ENCODE peak calls at places on chromosome 7, in six cellular contexts. Y is endodermal cell, N is tibial nerve, S is OCI-LY7, T is tibial artery, R is keratinocyte. L is an unnamed sample. For H3K4me1, the result is how much of the 10 kb centered on the place peaks cover.

GRCh38 chr7:17434841-17435692 is 136.6 kb downstream of the AHR start:
- DNase-seq in N (no peak), S (no peak), R (no peak), Y (no peak), T (no peak), L (no peak)

GRCh38 chr7:55575733-55576132 is 3.4 kb upstream of the VOPP1 start:
- DNase-seq in N (no peak), S (no peak), Y (no peak), T (no peak), R (no peak), L (no peak)

GRCh38 chr7:116315803-116316202 is 105.5 kb downstream of the TES start:
- DNase-seq in N (no peak), Y (no peak), R (no peak), T (no peak), S (no peak), L (no peak)

GRCh38 chr7:114082934-114083647 is 164.3 kb upstream of the PPP1R3A start:
- DNase-seq in R (no peak), Y (peak), N (peak), T (peak), S (no peak), L (no peak)

GRCh38 chr7:99499356-99499712 is 747 bp downstream of the ZNF394 start:
- DNase-seq in S (peak), Y (no peak), R (no peak), T (no peak), N (no peak), L (no peak)

GRCh38 chr7:18167815-18168214 is 140.2 kb upstream of the PRPS1L1 start:
- DNase-seq in N (no peak), T (no peak), S (no peak), R (no peak), Y (no peak), L (no peak)

GRCh38 chr7:99001482-99002145 is 123.3 kb downstream of the TRRAP start:
- DNase-seq in Y (no peak), T (no peak), N (no peak), S (no peak), R (no peak), L (no peak)

GRCh38 chr7:96169439-96169838 is 152.5 kb downstream of the SLC25A13 start:
- DNase-seq in T (no peak), S (no peak), Y (no peak), N (no peak), R (no peak), L (no peak)

GRCh38 chr7:120856621-120857352 is 1.2 kb downstream of the TSPAN12 start:
- DNase-seq in S (no peak), N (no peak), Y (peak), R (no peak), T (peak), L (peak)

GRCh38 chr7:10476642-10477041 is 497.0 kb upstream of the PHF14 start:
- DNase-seq in N (no peak), Y (no peak), T (no peak), R (no peak), S (no peak), L (no peak)

GRCh38 chr7:75054744-75055527 is 18.7 kb downstream of the RCC1L start:
- DNase-seq in N (no peak), R (no peak), T (peak), Y (no peak), S (no peak), L (no peak)

GRCh38 chr7:142754681-142755575 is 5.7 kb downstream of the PRSS1 start:
- DNase-seq in S (no peak), N (no peak), Y (no peak), T (no peak), R (no peak), L (no peak)

GRCh38 chr7:66050990-66051424 is 24.6 kb upstream of the ASL start:
- DNase-seq in R (peak), T (no peak), Y (no peak), S (no peak), N (no peak), L (peak)

GRCh38 chr7:107932851-107933250 is 41.9 kb downstream of the DLD start:
- DNase-seq in S (no peak), N (no peak), R (no peak), Y (peak), T (no peak), L (no peak)
- H3K4me1 ChIP-seq in S (under half), N (under half), R (under half), Y (under half), T (under half), L (under half)

DNA sequence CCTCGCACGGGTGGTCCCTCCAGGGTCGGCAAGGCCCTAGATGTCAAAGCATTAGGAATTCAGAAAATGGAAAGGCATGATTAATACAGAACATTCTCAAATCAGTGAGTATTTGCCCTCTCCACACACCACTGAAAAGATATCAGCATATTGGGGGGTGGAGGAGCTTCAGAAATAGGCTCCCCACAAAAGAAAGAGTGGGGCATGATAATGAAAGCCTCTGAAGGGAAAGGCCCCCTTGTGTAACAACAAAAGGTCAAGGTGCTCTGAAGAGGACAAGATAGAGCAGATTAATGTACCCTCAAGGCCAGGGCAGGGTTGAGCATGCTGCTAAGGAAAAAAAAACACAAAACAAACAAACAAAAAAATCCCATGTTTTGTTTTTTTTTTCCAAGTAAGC is 27.2 kb upstream of the DGKI start:
- DNase-seq in T (no peak), Y (no peak), N (no peak), S (no peak), R (no peak), L (no peak)
- H3K4me1 ChIP-seq in T (half or more), Y (under half), N (under half), S (under half), R (under half), L (under half)

GRCh38 chr7:156545989-156546388 is 94.6 kb upstream of the RNF32 start:
- DNase-seq in S (no peak), Y (no peak), R (no peak), T (no peak), N (no peak), L (no peak)
- H3K4me1 ChIP-seq in S (under half), Y (under half), R (under half), T (under half), N (under half), L (under half)

GRCh38 chr7:80790877-80791276 is 128.0 kb downstream of the SEMA3C start:
- DNase-seq in S (no peak), R (no peak), N (no peak), Y (no peak), T (no peak), L (peak)
- H3K4me1 ChIP-seq in S (under half), R (under half), N (under half), Y (under half), T (under half), L (under half)

GRCh38 chr7:136057509-136057908 is 80.3 kb upstream of the MTPN start:
- DNase-seq in N (no peak), Y (no peak), S (no peak), T (no peak), R (no peak), L (no peak)

GRCh38 chr7:136061433-136061832 is 84.3 kb upstream of the MTPN start:
- DNase-seq in T (no peak), Y (no peak), N (no peak), R (no peak), S (no peak), L (no peak)

GRCh38 chr7:136056827-136057226 is 79.7 kb upstream of the MTPN start:
- DNase-seq in T (no peak), R (no peak), Y (no peak), N (no peak), S (peak), L (no peak)

GRCh38 chr7:136055266-136055665 is 78.1 kb upstream of the MTPN start:
- DNase-seq in T (no peak), Y (no peak), N (no peak), S (no peak), R (no peak), L (no peak)

GRCh38 chr7:136058561-136058960 is 81.4 kb upstream of the MTPN start:
- DNase-seq in R (no peak), T (no peak), S (no peak), Y (no peak), N (no peak), L (no peak)
- H3K4me1 ChIP-seq in R (under half), T (under half), S (under half), Y (under half), N (under half), L (under half)

DNA sequence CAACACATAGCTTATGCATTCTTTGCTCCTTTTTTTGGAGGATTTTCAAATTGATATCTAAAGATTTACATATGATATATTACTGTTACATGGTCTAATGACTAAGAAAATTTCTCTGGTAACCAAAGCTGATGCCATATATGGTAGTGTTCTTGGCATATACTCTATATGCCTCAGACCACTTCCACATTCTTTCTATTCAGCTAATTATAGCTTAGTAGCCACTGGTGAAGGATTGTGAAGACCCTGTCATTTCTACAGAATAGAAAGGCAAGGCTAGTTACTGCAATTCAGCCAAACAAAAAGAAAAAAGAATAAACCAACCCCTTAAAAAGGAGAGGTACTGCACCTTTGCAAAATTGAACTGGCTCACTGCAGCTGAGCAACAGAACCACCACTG is 3.7 kb downstream of the PURB start:
- DNase-seq in N (no peak), Y (no peak), R (no peak), S (no peak), T (no peak), L (no peak)
- H3K4me1 ChIP-seq in N (under half), Y (under half), R (under half), S (half or more), T (half or more), L (under half)